ENCODE peak calls at places on chromosomes 7 and 10, in seven cellular contexts. R is neuronal stem cell, I is IMR-90, G is H9, T is mesenchymal stem cell, V is trophoblast cell, Y is mesendoderm. X is an unnamed sample.

GRCh38 chr7:6057316-6058128 is 26.3 kb downstream of the ANKRD61 start:
- DNase-seq in G (no peak), V (peak), T (no peak), R (no peak), I (no peak), Y (peak), X (no peak)

GRCh38 chr7:105828141-105828540 is 48.3 kb downstream of the ATXN7L1 start:
- DNase-seq in G (no peak), Y (no peak), V (no peak), I (no peak), R (no peak), T (no peak), X (no peak)

GRCh38 chr7:129188892-129189660 is 643 bp downstream of the SMO start:
- DNase-seq in G (peak), I (peak), R (no peak), T (peak), V (peak), Y (peak), X (peak)

GRCh38 chr7:99112097-99112496 is 31.8 kb downstream of the SMURF1 start:
- DNase-seq in Y (peak), V (no peak), R (no peak), T (peak), G (no peak), I (no peak), X (no peak)

GRCh38 chr10:22651276-22651980 is 63.0 kb downstream of the PIP4K2A start:
- DNase-seq in G (no peak), T (no peak), I (no peak), V (no peak), R (no peak), Y (no peak), X (no peak)

GRCh38 chr10:63549810-63550209 is 28.6 kb downstream of the REEP3 start:
- DNase-seq in R (no peak), Y (no peak), G (no peak), V (no peak), I (peak), T (no peak), X (no peak)

GRCh38 chr7:148334959-148335577 is 255.5 kb upstream of the C7orf33 start:
- DNase-seq in I (no peak), V (no peak), R (peak), T (peak), Y (peak), G (peak), X (no peak)

GRCh38 chr7:27704407-27705199 is 35.4 kb upstream of the TAX1BP1 start:
- DNase-seq in V (no peak), I (no peak), T (no peak), R (no peak), G (no peak), Y (no peak), X (no peak)

DNA sequence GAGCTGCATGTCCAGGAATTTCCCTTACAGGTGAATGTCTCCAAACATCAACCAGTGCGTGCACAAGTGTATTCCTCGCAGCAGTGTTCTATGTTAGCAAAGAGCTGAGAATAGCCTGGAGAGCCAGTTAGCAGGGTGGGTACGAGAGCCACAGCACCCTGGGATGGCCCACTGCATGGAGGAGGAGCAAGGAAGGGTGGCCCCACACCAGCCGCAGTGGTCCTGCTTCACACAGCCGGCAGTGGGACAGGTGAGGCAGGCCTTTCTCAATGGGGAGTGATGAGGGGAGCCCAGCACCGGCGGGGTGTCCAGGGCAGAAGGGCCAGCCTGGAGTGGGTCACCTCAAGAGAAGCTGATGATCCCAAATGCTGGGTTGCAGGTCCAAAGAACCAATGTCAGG is 240.7 kb downstream of the TCERG1L start:
- DNase-seq in Y (no peak), R (no peak), V (no peak), I (no peak), T (no peak), G (peak), X (no peak)
- H2AK5ac ChIP-seq in Y (no peak), R (no peak), V (no peak), I (no peak), T (no peak), G (no peak), X (no peak)

GRCh38 chr7:45984386-45985295 is 63.6 kb upstream of the IGFBP3 start:
- DNase-seq in T (no peak), V (no peak), Y (peak), G (no peak), I (no peak), R (no peak), X (no peak)
- H2AK5ac ChIP-seq in T (no peak), V (no peak), Y (no peak), G (no peak), I (peak), R (peak), X (no peak)

DNA sequence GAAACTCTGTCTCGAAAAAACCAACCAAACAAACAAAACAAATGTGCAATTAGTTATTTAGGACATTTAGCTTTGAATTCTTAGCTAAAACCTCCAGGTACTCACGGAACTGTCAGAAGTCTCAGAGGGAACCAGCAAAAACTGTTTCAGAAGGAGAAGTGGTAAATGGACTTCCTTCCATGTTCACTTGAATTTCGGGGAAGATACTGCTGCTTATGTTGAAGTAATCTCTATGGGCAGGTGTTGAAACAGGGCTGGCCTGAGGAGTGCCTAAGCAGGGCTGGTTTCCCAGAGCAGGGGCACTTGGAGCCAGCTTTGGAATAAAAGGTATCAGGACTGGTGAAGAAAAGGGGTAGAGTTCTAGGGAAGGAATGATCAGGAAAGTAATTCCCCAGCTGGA is 2.4 kb upstream of the EXOC6 start:
- DNase-seq in V (no peak), G (no peak), Y (no peak), R (no peak), T (no peak), I (no peak), X (no peak)
- H2AK5ac ChIP-seq in V (no peak), G (no peak), Y (no peak), R (no peak), T (no peak), I (no peak), X (no peak)

GRCh38 chr7:2031496-2031895 is 201.2 kb downstream of the MAD1L1 start:
- DNase-seq in Y (no peak), T (no peak), I (no peak), G (no peak), V (no peak), R (no peak), X (no peak)

GRCh38 chr7:2033586-2034135 is 199.1 kb downstream of the MAD1L1 start:
- DNase-seq in R (no peak), T (no peak), G (no peak), I (no peak), Y (no peak), V (no peak), X (no peak)

GRCh38 chr7:2032876-2033407 is 199.8 kb downstream of the MAD1L1 start:
- DNase-seq in T (no peak), V (no peak), G (no peak), R (no peak), I (no peak), Y (no peak), X (no peak)

GRCh38 chr7:2030475-2031456 is 202.0 kb downstream of the MAD1L1 start:
- DNase-seq in G (no peak), I (no peak), V (no peak), R (no peak), Y (no peak), T (no peak), X (no peak)

DNA sequence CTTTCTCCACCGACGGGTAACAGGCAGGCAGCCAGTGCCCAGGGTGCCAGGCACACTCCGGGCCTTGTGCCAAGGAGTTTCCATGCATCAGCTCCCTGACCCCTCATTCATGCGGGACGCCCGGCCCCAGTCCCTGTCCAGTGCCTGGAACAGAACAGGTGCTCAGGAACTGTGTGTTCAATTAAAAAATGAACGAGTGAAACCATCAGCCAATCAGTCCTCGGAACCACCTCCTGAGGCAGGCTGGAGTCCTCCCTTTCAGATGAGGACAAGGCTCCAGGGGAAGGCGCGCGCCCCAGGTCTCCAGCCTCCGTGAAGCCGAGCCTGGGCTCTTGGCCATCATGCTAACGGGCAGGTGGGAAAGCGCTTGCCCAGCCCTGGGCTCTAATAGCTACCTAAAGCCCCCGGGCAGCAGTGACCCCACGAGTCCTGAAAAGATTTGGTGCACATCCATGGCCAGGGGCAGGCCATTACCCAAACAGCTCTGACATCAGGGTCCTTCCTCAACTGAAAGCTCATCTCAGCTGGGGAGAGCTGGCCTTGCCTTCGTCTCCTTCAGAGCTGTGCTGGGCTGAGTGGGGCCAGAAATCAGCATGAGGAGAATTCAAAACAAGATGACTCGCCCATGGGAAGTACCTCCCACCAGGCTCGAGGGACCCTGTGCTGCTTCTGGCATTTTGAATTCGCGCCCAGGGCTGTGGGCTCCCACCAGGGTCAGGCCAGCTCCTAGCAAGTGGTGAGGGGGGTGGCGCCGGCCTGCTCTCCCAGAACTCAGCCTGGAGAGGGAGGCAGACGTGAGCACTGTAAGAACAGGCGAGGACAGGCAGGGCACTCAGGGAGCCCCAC is 200.5 kb downstream of the MAD1L1 start:
- DNase-seq in R (no peak), Y (peak), I (peak), V (no peak), T (no peak), G (no peak), X (no peak)
- H2AK5ac ChIP-seq in R (peak), Y (no peak), I (no peak), V (no peak), T (no peak), G (no peak), X (peak)

GRCh38 chr10:127937915-127938440 is 31.1 kb downstream of the PTPRE start:
- DNase-seq in R (no peak), I (no peak), G (no peak), Y (no peak), T (no peak), V (no peak), X (no peak)

GRCh38 chr10:127935115-127935561 is 28.2 kb downstream of the PTPRE start:
- DNase-seq in Y (no peak), V (no peak), G (no peak), R (no peak), T (peak), I (no peak), X (no peak)

GRCh38 chr10:127939786-127940330 is 33.0 kb downstream of the PTPRE start:
- DNase-seq in R (no peak), G (no peak), T (no peak), Y (no peak), V (peak), I (no peak), X (no peak)

GRCh38 chr10:127934383-127934782 is 27.5 kb downstream of the PTPRE start:
- DNase-seq in I (no peak), R (no peak), G (no peak), T (no peak), Y (no peak), V (no peak), X (no peak)

GRCh38 chr10:127937069-127937468 is 30.2 kb downstream of the PTPRE start:
- DNase-seq in I (no peak), R (no peak), T (no peak), V (no peak), G (no peak), Y (no peak), X (no peak)
- H2AK5ac ChIP-seq in I (no peak), R (no peak), T (no peak), V (no peak), G (no peak), Y (no peak), X (no peak)

DNA sequence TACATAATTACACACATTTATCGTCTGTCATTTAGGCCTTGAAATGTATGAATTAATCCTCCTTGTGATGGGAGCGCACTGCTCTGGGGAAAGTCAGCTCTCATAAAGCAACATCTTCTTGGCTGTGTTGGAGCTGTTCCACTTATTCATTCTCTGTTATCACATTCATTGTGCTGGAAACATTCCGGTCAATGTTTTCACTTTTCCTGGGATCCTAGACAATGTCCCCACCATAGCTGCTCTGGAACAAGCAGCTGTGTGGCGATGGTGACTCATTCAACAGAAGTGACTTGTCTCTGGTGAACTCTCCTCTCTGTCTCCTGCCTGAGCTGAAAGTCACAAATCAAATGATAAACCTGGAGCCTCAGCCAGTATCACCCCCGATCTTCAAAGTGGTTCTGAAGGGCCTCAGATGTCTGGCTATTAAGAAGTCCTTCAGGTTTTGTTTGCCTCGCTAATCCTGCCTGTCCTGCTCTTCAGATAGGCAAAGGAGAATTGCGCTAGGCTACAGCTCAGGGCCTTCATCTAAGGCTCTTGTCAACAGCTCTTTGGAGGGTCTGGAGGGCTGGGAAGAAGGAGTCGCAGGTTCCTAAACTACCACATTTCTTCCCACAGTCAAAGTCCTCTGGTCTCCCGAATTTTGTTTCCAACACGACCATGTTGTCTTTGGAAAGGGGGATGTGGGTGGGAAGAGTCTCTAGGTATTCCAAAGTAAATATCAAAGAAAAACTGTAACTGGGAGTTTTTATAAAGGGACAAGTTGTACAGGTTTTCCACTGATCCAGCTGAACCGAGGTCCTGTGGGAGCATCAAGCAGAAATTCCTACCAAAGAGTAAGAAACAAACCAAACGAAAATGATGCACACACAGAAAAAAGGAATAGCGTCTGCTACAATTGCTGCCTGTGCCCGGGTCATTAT is 29.3 kb downstream of the KLF6 start:
- DNase-seq in Y (no peak), T (peak), G (peak), V (peak), I (peak), R (no peak), X (no peak)
- H2AK5ac ChIP-seq in Y (no peak), T (peak), G (no peak), V (peak), I (peak), R (no peak), X (peak)

X was measured in H1.